ENCODE peak calls at places on chromosomes 11 and 22, in seven cellular contexts. One of them, this sample, is unnamed.

GRCh38 chr11:77396911-77397310 is 77.0 kb downstream of the PAK1 start:
- DNase-seq in neuronal stem cell: no peak
- DNase-seq in IMR-90: peak
- DNase-seq in mesenchymal stem cell: no peak
- DNase-seq in trophoblast cell: no peak
- DNase-seq in H1: no peak
- DNase-seq in mesendoderm: no peak
- DNase-seq in this sample: no peak

GRCh38 chr11:117851091-117851490 is 25.4 kb downstream of the FXYD6 start:
- DNase-seq in mesendoderm: peak
- DNase-seq in neuronal stem cell: no peak
- DNase-seq in mesenchymal stem cell: no peak
- DNase-seq in trophoblast cell: no peak
- DNase-seq in IMR-90: peak
- DNase-seq in H1: no peak
- DNase-seq in this sample: peak

GRCh38 chr11:34165786-34166557 is 60.5 kb downstream of the NAT10 start:
- DNase-seq in mesendoderm: peak
- DNase-seq in trophoblast cell: peak
- DNase-seq in H1: no peak
- DNase-seq in neuronal stem cell: no peak
- DNase-seq in mesenchymal stem cell: no peak
- DNase-seq in IMR-90: no peak
- DNase-seq in this sample: no peak

GRCh38 chr22:36327922-36328551 is 59.7 kb downstream of the MYH9 start:
- DNase-seq in mesenchymal stem cell: no peak
- DNase-seq in trophoblast cell: no peak
- DNase-seq in H1: no peak
- DNase-seq in mesendoderm: no peak
- DNase-seq in neuronal stem cell: no peak
- DNase-seq in IMR-90: peak
- DNase-seq in this sample: no peak

GRCh38 chr22:41684194-41684593 is 4.5 kb downstream of the SNU13 start:
- DNase-seq in mesendoderm: no peak
- DNase-seq in neuronal stem cell: no peak
- DNase-seq in trophoblast cell: no peak
- DNase-seq in mesenchymal stem cell: no peak
- DNase-seq in IMR-90: no peak
- DNase-seq in H1: no peak
- DNase-seq in this sample: no peak

GRCh38 chr22:30206964-30207363 is 39.6 kb downstream of the LIF start:
- DNase-seq in neuronal stem cell: peak
- DNase-seq in mesendoderm: peak
- DNase-seq in H1: no peak
- DNase-seq in IMR-90: peak
- DNase-seq in trophoblast cell: peak
- DNase-seq in mesenchymal stem cell: peak
- DNase-seq in this sample: peak

GRCh38 chr22:35479359-35479758 is 61.3 kb upstream of the RASD2 start:
- DNase-seq in trophoblast cell: no peak
- DNase-seq in neuronal stem cell: no peak
- DNase-seq in IMR-90: no peak
- DNase-seq in mesenchymal stem cell: no peak
- DNase-seq in mesendoderm: no peak
- DNase-seq in H1: no peak
- DNase-seq in this sample: peak

GRCh38 chr11:73320786-73321325 is 12.8 kb downstream of the ARHGEF17 start:
- DNase-seq in mesenchymal stem cell: peak
- DNase-seq in H1: no peak
- DNase-seq in IMR-90: peak
- DNase-seq in mesendoderm: no peak
- DNase-seq in neuronal stem cell: no peak
- DNase-seq in trophoblast cell: no peak
- DNase-seq in this sample: no peak

GRCh38 chr11:44774131-44774530 is 47.4 kb downstream of the TSPAN18 start:
- DNase-seq in mesendoderm: peak
- DNase-seq in IMR-90: no peak
- DNase-seq in H1: peak
- DNase-seq in trophoblast cell: no peak
- DNase-seq in neuronal stem cell: no peak
- DNase-seq in mesenchymal stem cell: no peak
- DNase-seq in this sample: peak

DNA sequence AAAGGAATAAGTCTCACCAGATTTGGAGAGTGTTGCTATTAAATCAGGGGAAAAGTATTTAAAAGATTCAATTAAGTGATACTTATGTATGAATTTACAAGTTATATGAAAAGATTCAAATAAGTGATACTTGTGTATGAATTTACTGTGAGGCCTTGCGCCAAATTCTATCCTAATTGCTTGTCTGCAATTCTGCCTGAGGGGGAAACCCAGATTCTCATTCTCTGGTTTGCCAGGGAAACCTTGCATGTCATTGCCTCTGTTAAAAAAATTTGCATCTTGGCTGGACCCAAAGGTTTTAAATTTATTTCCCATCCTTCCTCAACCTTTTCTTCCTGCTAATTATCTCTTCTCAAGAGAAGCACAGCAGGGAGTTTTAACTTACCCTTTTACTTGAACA is 13.7 kb downstream of the OLFML1 start:
- DNase-seq in IMR-90: no peak
- DNase-seq in H1: no peak
- DNase-seq in mesenchymal stem cell: no peak
- DNase-seq in mesendoderm: no peak
- DNase-seq in trophoblast cell: peak
- DNase-seq in neuronal stem cell: no peak
- DNase-seq in this sample: no peak
- H3K23ac ChIP-seq in IMR-90: no peak
- H3K23ac ChIP-seq in H1: no peak
- H3K23ac ChIP-seq in mesenchymal stem cell: no peak
- H3K23ac ChIP-seq in mesendoderm: no peak
- H3K23ac ChIP-seq in trophoblast cell: no peak
- H3K23ac ChIP-seq in neuronal stem cell: no peak
- H3K23ac ChIP-seq in this sample: no peak

DNA sequence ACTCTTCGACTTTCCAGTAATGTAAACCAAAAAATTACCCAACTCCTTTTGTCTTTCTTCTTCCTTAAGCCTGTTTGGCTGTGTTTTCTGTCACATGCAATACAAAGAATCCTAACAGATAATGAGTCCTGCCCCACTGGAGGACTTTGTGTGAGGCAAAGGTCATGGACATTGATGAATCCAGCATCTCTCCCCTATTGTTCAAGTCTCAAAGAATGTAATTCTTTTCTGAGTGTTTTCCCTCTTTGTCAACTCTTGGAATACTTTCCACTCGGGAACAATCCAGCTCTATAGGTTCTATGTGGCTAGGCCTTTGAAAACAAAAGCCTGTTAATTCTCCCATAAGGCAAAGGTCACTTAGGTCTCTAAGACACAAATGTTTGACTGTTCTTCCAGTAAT is 100.7 kb downstream of the FAR1 start:
- DNase-seq in mesenchymal stem cell: no peak
- DNase-seq in mesendoderm: no peak
- DNase-seq in trophoblast cell: no peak
- DNase-seq in H1: no peak
- DNase-seq in IMR-90: no peak
- DNase-seq in neuronal stem cell: no peak
- DNase-seq in this sample: no peak
- H3K23ac ChIP-seq in mesenchymal stem cell: no peak
- H3K23ac ChIP-seq in mesendoderm: no peak
- H3K23ac ChIP-seq in trophoblast cell: no peak
- H3K23ac ChIP-seq in H1: no peak
- H3K23ac ChIP-seq in IMR-90: no peak
- H3K23ac ChIP-seq in neuronal stem cell: no peak
- H3K23ac ChIP-seq in this sample: no peak

GRCh38 chr22:39087881-39088687 is 9.0 kb upstream of the APOBEC3H start:
- DNase-seq in neuronal stem cell: peak
- DNase-seq in mesendoderm: peak
- DNase-seq in mesenchymal stem cell: peak
- DNase-seq in IMR-90: no peak
- DNase-seq in H1: peak
- DNase-seq in trophoblast cell: no peak
- DNase-seq in this sample: peak

GRCh38 chr22:39090426-39091064 is 6.5 kb upstream of the APOBEC3H start:
- DNase-seq in trophoblast cell: no peak
- DNase-seq in H1: no peak
- DNase-seq in neuronal stem cell: no peak
- DNase-seq in mesendoderm: no peak
- DNase-seq in IMR-90: no peak
- DNase-seq in mesenchymal stem cell: no peak
- DNase-seq in this sample: no peak

GRCh38 chr22:39088688-39089032 is 8.4 kb upstream of the APOBEC3H start:
- DNase-seq in mesenchymal stem cell: no peak
- DNase-seq in neuronal stem cell: no peak
- DNase-seq in IMR-90: no peak
- DNase-seq in mesendoderm: no peak
- DNase-seq in trophoblast cell: no peak
- DNase-seq in H1: no peak
- DNase-seq in this sample: no peak

GRCh38 chr22:39091136-39092081 is 5.6 kb upstream of the APOBEC3H start:
- DNase-seq in neuronal stem cell: no peak
- DNase-seq in H1: no peak
- DNase-seq in IMR-90: no peak
- DNase-seq in mesendoderm: no peak
- DNase-seq in mesenchymal stem cell: no peak
- DNase-seq in trophoblast cell: no peak
- DNase-seq in this sample: no peak

GRCh38 chr22:39089928-39090327 is 7.1 kb upstream of the APOBEC3H start:
- DNase-seq in mesenchymal stem cell: no peak
- DNase-seq in H1: no peak
- DNase-seq in neuronal stem cell: no peak
- DNase-seq in IMR-90: no peak
- DNase-seq in mesendoderm: no peak
- DNase-seq in trophoblast cell: no peak
- DNase-seq in this sample: no peak
- H3K23ac ChIP-seq in mesenchymal stem cell: no peak
- H3K23ac ChIP-seq in H1: no peak
- H3K23ac ChIP-seq in neuronal stem cell: no peak
- H3K23ac ChIP-seq in IMR-90: no peak
- H3K23ac ChIP-seq in mesendoderm: no peak
- H3K23ac ChIP-seq in trophoblast cell: no peak
- H3K23ac ChIP-seq in this sample: no peak

GRCh38 chr11:63871962-63872832 is 33.3 kb downstream of the MARK2 start:
- DNase-seq in trophoblast cell: peak
- DNase-seq in IMR-90: peak
- DNase-seq in mesendoderm: peak
- DNase-seq in neuronal stem cell: no peak
- DNase-seq in mesenchymal stem cell: peak
- DNase-seq in H1: no peak
- DNase-seq in this sample: peak

GRCh38 chr11:63869171-63869591 is 30.3 kb downstream of the MARK2 start:
- DNase-seq in mesendoderm: no peak
- DNase-seq in mesenchymal stem cell: no peak
- DNase-seq in neuronal stem cell: no peak
- DNase-seq in trophoblast cell: peak
- DNase-seq in IMR-90: no peak
- DNase-seq in H1: no peak
- DNase-seq in this sample: no peak

GRCh38 chr11:63868399-63869064 is 29.6 kb downstream of the MARK2 start:
- DNase-seq in H1: no peak
- DNase-seq in trophoblast cell: no peak
- DNase-seq in IMR-90: no peak
- DNase-seq in mesenchymal stem cell: no peak
- DNase-seq in neuronal stem cell: no peak
- DNase-seq in mesendoderm: peak
- DNase-seq in this sample: no peak

GRCh38 chr11:63869686-63870085 is 30.8 kb downstream of the MARK2 start:
- DNase-seq in mesenchymal stem cell: no peak
- DNase-seq in IMR-90: no peak
- DNase-seq in trophoblast cell: no peak
- DNase-seq in neuronal stem cell: no peak
- DNase-seq in H1: no peak
- DNase-seq in mesendoderm: no peak
- DNase-seq in this sample: no peak

DNA sequence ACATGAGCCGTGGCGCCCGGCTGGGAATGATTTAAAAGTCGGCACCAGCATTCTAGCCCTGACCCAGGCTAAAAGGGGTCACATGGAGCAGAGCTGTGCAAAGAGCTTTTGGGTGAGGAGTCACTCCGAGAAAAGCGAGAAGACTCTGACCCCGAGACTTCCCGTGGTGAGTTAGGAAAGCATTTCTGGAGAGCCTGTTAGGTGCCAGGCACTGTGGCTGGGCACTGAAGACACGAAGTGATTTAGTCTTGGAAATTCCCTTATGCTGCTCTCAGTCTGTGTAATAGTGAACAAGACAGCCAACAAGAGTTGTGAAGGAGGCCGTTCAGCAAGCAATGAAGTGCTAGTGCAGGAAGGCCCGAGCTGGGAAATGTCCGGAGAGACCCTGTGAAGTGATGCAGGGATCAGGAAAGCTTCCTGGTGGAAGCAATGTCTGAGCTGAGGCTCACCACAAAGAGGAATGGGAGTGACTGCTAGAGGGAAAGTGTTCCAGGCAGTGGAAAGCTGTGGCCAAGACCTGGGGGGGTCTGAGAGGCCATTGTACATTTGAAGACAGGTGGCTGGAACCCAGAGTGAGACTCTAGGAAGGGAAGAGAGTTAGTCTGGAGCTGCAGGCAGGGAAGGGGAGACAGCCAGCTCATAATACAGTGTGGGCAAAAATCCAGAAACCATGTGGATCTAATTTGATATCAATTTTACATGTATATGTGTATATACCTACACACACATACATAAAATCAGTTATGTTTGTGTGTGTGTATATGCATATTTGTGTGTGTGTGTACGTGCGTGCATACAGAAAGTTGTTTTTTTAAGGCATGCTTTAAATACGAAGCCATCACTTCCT is 31.7 kb downstream of the MARK2 start:
- DNase-seq in mesendoderm: no peak
- DNase-seq in IMR-90: peak
- DNase-seq in mesenchymal stem cell: peak
- DNase-seq in trophoblast cell: no peak
- DNase-seq in neuronal stem cell: no peak
- DNase-seq in H1: no peak
- DNase-seq in this sample: no peak
- H3K23ac ChIP-seq in mesendoderm: no peak
- H3K23ac ChIP-seq in IMR-90: no peak
- H3K23ac ChIP-seq in mesenchymal stem cell: no peak
- H3K23ac ChIP-seq in trophoblast cell: no peak
- H3K23ac ChIP-seq in neuronal stem cell: no peak
- H3K23ac ChIP-seq in H1: no peak
- H3K23ac ChIP-seq in this sample: no peak

DNA sequence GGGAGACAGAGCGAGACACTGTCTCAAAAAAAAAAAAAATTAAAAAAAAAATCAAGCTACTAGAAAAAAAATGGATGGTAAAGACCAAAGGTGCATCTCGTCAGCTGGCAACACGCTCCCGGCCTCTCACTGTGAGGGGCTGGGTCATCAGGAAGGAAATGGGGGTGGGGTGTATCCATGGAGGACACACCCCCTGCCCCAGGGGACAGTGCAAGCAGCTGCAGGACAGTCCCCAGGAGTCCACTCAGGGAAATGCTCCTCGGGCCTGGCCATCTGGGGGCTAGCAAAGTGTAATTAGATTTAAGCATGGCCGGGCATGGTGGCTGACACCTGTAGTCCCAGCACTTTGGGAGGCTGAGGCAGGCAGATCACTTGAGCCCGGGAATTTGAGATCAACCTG is 23.1 kb downstream of the TTLL1 start:
- DNase-seq in neuronal stem cell: no peak
- DNase-seq in mesenchymal stem cell: no peak
- DNase-seq in mesendoderm: no peak
- DNase-seq in H1: no peak
- DNase-seq in IMR-90: no peak
- DNase-seq in trophoblast cell: no peak
- DNase-seq in this sample: no peak
- H3K23ac ChIP-seq in neuronal stem cell: no peak
- H3K23ac ChIP-seq in mesenchymal stem cell: no peak
- H3K23ac ChIP-seq in mesendoderm: no peak
- H3K23ac ChIP-seq in H1: no peak
- H3K23ac ChIP-seq in IMR-90: no peak
- H3K23ac ChIP-seq in trophoblast cell: no peak
- H3K23ac ChIP-seq in this sample: no peak

GRCh38 chr11:58466293-58466692 is 24.3 kb upstream of the OR5B12 start:
- DNase-seq in trophoblast cell: no peak
- DNase-seq in IMR-90: peak
- DNase-seq in H1: no peak
- DNase-seq in mesendoderm: no peak
- DNase-seq in neuronal stem cell: no peak
- DNase-seq in mesenchymal stem cell: no peak
- DNase-seq in this sample: no peak
- H3K23ac ChIP-seq in trophoblast cell: no peak
- H3K23ac ChIP-seq in IMR-90: no peak
- H3K23ac ChIP-seq in H1: no peak
- H3K23ac ChIP-seq in mesendoderm: no peak
- H3K23ac ChIP-seq in neuronal stem cell: no peak
- H3K23ac ChIP-seq in mesenchymal stem cell: no peak
- H3K23ac ChIP-seq in this sample: no peak